ENCODE peak calls at places on chromosomes 16 and 17, in six cellular contexts. D is CD4-positive, alpha-beta T cell; X is colonic mucosa; O is AG04450; F is CD4-positive, CD25-positive, alpha-beta regulatory T cell; K is mesenchymal stem cell. W is an unnamed sample.

GRCh38 chr17:44830359-44831269 is 527 bp upstream of the GJC1 start:
- DNase-seq in D (no peak), X (no peak), O (no peak), F (peak), K (peak), W (peak)

GRCh38 chr17:8922451-8922850 is 43.1 kb downstream of the PIK3R5 start:
- DNase-seq in D (no peak), X (no peak), O (peak), F (no peak), K (peak), W (no peak)

GRCh38 chr17:69870091-69870530 is 204.9 kb upstream of the KCNJ16 start:
- DNase-seq in D (no peak), X (no peak), O (peak), F (no peak), K (peak), W (no peak)

GRCh38 chr17:78940708-78941107 is 15.5 kb upstream of the TIMP2 start:
- DNase-seq in D (no peak), X (no peak), O (no peak), F (no peak), K (peak), W (no peak)

GRCh38 chr17:50381920-50382319 is 8.9 kb downstream of the EME1 start:
- DNase-seq in D (no peak), X (no peak), O (no peak), F (no peak), K (no peak), W (no peak)

GRCh38 chr16:16163109-16163508 is 60.2 kb downstream of the ABCC6 start:
- DNase-seq in D (no peak), X (no peak), O (no peak), F (no peak), K (no peak), W (no peak)

GRCh38 chr17:42563543-42563942 is 1.6 kb downstream of the COASY start:
- DNase-seq in D (no peak), X (no peak), O (no peak), F (no peak), K (no peak), W (no peak)

GRCh38 chr17:39787038-39787437 is 49.3 kb downstream of the GRB7 start:
- DNase-seq in D (no peak), X (no peak), O (no peak), F (no peak), K (no peak), W (no peak)

GRCh38 chr16:14322186-14322585 is 251.1 kb downstream of the MRTFB start:
- DNase-seq in D (no peak), X (no peak), O (no peak), F (no peak), K (no peak), W (no peak)

GRCh38 chr16:35184356-35184870 is 1725.0 kb downstream of the TP53TG3F start:
- DNase-seq in D (no peak), X (no peak), O (no peak), F (no peak), K (no peak), W (no peak)

GRCh38 chr16:30949655-30950515 is 1.0 kb downstream of the ORAI3 start:
- DNase-seq in D (no peak), X (peak), O (no peak), F (peak), K (peak), W (peak)

GRCh38 chr16:27657811-27658210 is 107.9 kb downstream of the KATNIP start:
- DNase-seq in D (no peak), X (no peak), O (no peak), F (no peak), K (no peak), W (no peak)

GRCh38 chr17:52297230-52298010 is 138.9 kb upstream of the CA10 start:
- DNase-seq in D (no peak), X (no peak), O (no peak), F (no peak), K (no peak), W (no peak)

GRCh38 chr17:64420143-64420670 is 28.7 kb upstream of the MILR1 start:
- DNase-seq in D (no peak), X (peak), O (peak), F (peak), K (peak), W (no peak)

GRCh38 chr17:7997186-7997585 is 5.2 kb upstream of the GUCY2D start:
- DNase-seq in D (no peak), X (peak), O (no peak), F (peak), K (peak), W (no peak)

GRCh38 chr16:945271-946047 is 25.3 kb downstream of the LMF1 start:
- DNase-seq in D (no peak), X (no peak), O (no peak), F (no peak), K (no peak), W (no peak)

GRCh38 chr17:9937901-9938300 is 32.8 kb upstream of the RCVRN start:
- DNase-seq in D (no peak), X (no peak), O (no peak), F (no peak), K (no peak), W (no peak)

GRCh38 chr17:29663155-29663554 is 40.4 kb upstream of the CORO6 start:
- DNase-seq in D (no peak), X (no peak), O (no peak), F (no peak), K (peak), W (no peak)

GRCh38 chr17:4897785-4898184 is 1.6 kb upstream of the C17orf107 start:
- DNase-seq in D (no peak), X (no peak), O (no peak), F (no peak), K (no peak), W (no peak)

GRCh38 chr16:54926166-54926838 is 4.4 kb upstream of the IRX5 start:
- DNase-seq in D (no peak), X (no peak), O (no peak), F (no peak), K (peak), W (no peak)

GRCh38 chr17:35898283-35899070 is 18.3 kb upstream of the CCL5 start:
- DNase-seq in D (peak), X (peak), O (no peak), F (peak), K (no peak), W (no peak)

GRCh38 chr17:60969500-60970037 is 291.9 kb downstream of the BCAS3 start:
- DNase-seq in D (no peak), X (no peak), O (no peak), F (no peak), K (peak), W (no peak)

GRCh38 chr16:67396159-67396774 is 3.0 kb upstream of the TPPP3 start:
- DNase-seq in D (no peak), X (peak), O (no peak), F (no peak), K (peak), W (peak)

GRCh38 chr16:19595043-19595767 is 39.7 kb downstream of the VPS35L start:
- DNase-seq in D (no peak), X (no peak), O (peak), F (no peak), K (peak), W (no peak)

GRCh38 chr17:58531661-58532554 is 17.5 kb upstream of the MTMR4 start:
- DNase-seq in D (peak), X (peak), O (no peak), F (peak), K (peak), W (peak)

GRCh38 chr17:49497147-49498036 is 2.3 kb downstream of the NGFR start:
- DNase-seq in D (no peak), X (no peak), O (no peak), F (no peak), K (peak), W (no peak)

GRCh38 chr16:9151597-9151996 is 60.2 kb downstream of the HAPSTR1 start:
- DNase-seq in D (no peak), X (no peak), O (peak), F (no peak), K (peak), W (no peak)

DNA sequence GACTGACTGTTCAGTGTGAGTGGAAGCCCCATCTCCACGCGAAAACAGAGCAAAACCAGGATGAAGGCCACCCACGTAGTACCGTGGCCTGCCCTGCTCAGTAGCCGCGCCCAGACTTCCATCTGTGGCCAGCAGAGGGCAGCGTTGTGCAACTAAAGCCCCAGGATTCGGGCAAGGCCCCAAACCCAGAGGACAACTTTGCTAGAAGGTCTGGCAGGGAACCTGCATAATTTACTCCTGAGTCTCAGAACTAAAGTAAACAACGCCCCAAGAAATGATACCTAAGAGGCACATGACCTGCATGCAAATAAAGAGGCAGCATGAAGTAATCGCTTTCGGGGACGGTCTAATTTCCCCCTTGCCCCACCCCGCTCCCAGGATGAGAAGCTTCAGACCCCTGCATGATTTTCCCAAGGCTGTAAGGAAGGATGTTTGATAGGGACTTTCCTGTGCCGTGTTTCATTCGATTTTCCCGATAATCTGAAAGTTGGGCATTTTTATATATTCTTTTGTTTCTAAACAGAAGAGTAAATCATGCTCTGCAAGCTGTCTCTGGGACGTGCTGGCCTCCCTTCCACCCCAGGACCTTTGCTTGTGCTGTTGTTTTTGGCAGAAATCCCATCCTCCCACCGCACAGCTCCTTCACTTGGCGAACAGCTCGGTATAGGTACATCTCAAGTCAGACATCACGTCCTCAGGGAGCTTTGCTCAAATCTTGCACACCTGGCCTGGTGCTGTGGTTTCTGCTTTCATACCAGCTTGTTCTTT is 18.6 kb downstream of the HSBP1 start:
- DNase-seq in D (peak), X (peak), O (peak), F (peak), K (peak), W (peak)
- H3K27ac ChIP-seq in D (no peak), X (no peak), O (no peak), F (no peak), K (no peak), W (no peak)

DNA sequence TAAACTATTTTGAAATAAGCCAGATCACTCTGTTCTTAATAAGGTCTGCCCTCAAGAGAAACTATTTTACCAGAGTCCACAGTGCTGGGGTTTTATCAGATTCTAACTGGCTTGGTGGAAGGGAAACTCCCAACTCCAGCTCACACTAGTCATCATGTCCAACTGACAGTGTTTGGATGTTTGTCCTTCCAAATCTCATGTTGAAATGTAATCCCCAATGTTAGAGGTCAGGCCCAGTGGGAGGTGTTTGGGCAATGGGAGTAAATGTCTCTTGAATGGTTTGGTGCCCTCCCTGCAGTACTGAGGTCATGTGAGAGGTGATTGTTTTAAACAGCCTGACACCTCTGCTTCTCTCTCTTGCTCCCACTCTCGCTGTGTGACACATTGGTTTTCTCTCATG is 1301.0 kb upstream of the CDH8 start:
- DNase-seq in D (no peak), X (no peak), O (no peak), F (no peak), K (peak), W (no peak)
- H3K27ac ChIP-seq in D (no peak), X (no peak), O (no peak), F (no peak), K (no peak), W (no peak)

GRCh38 chr16:89583895-89584644 is 8.5 kb downstream of the CPNE7 start:
- DNase-seq in D (no peak), X (no peak), O (no peak), F (no peak), K (no peak), W (no peak)

GRCh38 chr16:89583197-89583894 is 7.8 kb downstream of the CPNE7 start:
- DNase-seq in D (no peak), X (no peak), O (no peak), F (no peak), K (no peak), W (no peak)

GRCh38 chr16:89581861-89582563 is 6.5 kb downstream of the CPNE7 start:
- DNase-seq in D (no peak), X (peak), O (no peak), F (no peak), K (peak), W (no peak)

GRCh38 chr16:89581045-89581695 is 5.6 kb downstream of the CPNE7 start:
- DNase-seq in D (no peak), X (no peak), O (peak), F (no peak), K (peak), W (no peak)

GRCh38 chr16:89582614-89583196 is 7.1 kb downstream of the CPNE7 start:
- DNase-seq in D (no peak), X (no peak), O (no peak), F (no peak), K (no peak), W (no peak)
- H3K27ac ChIP-seq in D (no peak), X (peak), O (peak), F (no peak), K (peak), W (peak)

GRCh38 chr16:1979271-1980025 is 1.8 kb downstream of the NOXO1 start:
- DNase-seq in D (peak), X (peak), O (no peak), F (peak), K (no peak), W (peak)
- H3K27ac ChIP-seq in D (no peak), X (peak), O (no peak), F (no peak), K (no peak), W (peak)

GRCh38 chr16:72210072-72210471 is 38.1 kb upstream of the PMFBP1 start:
- DNase-seq in D (no peak), X (no peak), O (no peak), F (no peak), K (no peak), W (no peak)
- H3K27ac ChIP-seq in D (no peak), X (no peak), O (no peak), F (no peak), K (no peak), W (no peak)

DNA sequence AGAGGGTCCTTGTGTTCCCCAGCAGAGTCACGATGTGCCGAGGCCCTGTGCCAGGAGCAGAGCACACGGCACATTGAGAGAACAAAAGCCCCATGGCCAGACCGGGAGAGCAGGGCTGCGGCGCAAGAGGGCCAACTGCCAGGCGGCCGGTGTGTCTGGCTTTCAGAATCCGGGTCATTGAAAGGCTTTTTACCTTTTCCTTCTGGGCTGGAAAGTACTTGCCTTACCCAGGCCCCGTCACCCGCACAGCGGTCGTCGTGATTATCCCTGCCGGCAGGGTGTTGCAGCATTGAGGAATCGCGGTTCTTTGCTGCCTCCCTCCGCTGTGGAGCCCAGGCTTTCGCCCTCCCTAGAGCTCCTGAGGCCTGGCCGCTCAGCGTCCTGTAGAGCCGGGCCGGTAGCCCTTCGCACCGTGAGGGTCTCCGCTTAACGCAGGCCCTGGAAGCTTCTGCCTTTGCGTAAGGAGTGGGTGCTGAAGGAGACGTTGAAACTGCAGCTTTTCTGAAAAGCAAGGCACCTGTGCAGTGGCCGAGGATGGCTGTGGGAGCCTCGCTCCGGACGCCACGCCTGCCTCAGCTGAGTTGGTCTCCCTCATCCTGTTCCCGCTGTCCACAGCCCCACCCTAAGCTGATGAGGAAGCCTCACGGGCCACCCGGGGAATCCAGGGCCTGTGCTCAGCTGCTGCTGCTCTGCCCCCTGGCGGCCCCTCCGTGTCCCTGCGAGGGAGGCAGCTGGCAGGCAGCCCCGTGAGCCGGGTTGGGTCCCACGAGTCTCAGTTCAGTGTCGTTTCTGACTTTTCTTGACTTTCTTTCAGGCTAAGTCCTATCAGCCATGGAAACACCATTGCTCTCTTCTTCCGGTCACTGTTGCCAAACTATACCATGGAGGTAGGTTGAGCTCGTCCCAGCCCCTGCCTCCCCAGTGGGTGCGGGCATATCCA is 8.6 kb upstream of the MC1R start:
- DNase-seq in D (peak), X (peak), O (no peak), F (peak), K (peak), W (peak)
- H3K27ac ChIP-seq in D (no peak), X (no peak), O (peak), F (no peak), K (no peak), W (no peak)

W was measured in Peyer's patch.